ENCODE peak calls at places on chromosome 5, in six cellular contexts. J is smooth muscle cell of the brain vasculature; Y is stimulated activated naive CD4-positive, alpha-beta T cell; Q is NB4; E is non-pigmented ciliary epithelial cell; V is pancreas. R is an unnamed sample.

GRCh38 chr5:135651156-135651555 is 72.4 kb upstream of the CXCL14 start:
- DNase-seq in J (no peak), Y (no peak), Q (no peak), E (no peak), V (no peak), R (no peak)

GRCh38 chr5:137565450-137565849 is 66.3 kb upstream of the SPOCK1 start:
- DNase-seq in J (peak; percentile 13), Y (no peak), Q (no peak), E (no peak), V (no peak), R (no peak)

GRCh38 chr5:39919876-39920275 is 495.1 kb upstream of the DAB2 start:
- DNase-seq in J (no peak), Y (no peak), Q (no peak), E (no peak), V (no peak), R (no peak)

GRCh38 chr5:160333726-160334125 is 21.4 kb upstream of the CCNJL start:
- DNase-seq in J (no peak), Y (no peak), Q (peak; percentile 75), E (no peak), V (no peak), R (no peak)

GRCh38 chr5:5497132-5497748 is 74.8 kb downstream of the ICE1 start:
- DNase-seq in J (no peak), Y (no peak), Q (peak; percentile 61), E (peak; percentile 23), V (peak; percentile 22), R (peak; percentile 67)

GRCh38 chr5:41788800-41789395 is 81.3 kb downstream of the OXCT1 start:
- DNase-seq in J (peak; percentile 56), Y (no peak), Q (no peak), E (peak; percentile 41), V (no peak), R (no peak)

GRCh38 chr5:33738097-33738496 is 153.7 kb downstream of the ADAMTS12 start:
- DNase-seq in J (no peak), Y (no peak), Q (no peak), E (no peak), V (no peak), R (no peak)

GRCh38 chr5:153970496-153970895 is 68.2 kb downstream of the FAM114A2 start:
- DNase-seq in J (no peak), Y (no peak), Q (no peak), E (no peak), V (no peak), R (no peak)

GRCh38 chr5:21058290-21058689 is 1070.3 kb upstream of the CDH18 start:
- DNase-seq in J (no peak), Y (no peak), Q (no peak), E (no peak), V (no peak), R (no peak)

GRCh38 chr5:73278693-73279092 is 105.7 kb downstream of the TMEM174 start:
- DNase-seq in J (no peak), Y (no peak), Q (no peak), E (no peak), V (peak; percentile 70), R (no peak)

GRCh38 chr5:125209650-125210049 is 463.2 kb upstream of the ZNF608 start:
- DNase-seq in J (no peak), Y (no peak), Q (no peak), E (no peak), V (peak; percentile 71), R (no peak)

GRCh38 chr5:170312666-170313065 is 15.1 kb upstream of the LCP2 start:
- DNase-seq in J (no peak), Y (peak; percentile 13), Q (peak; percentile 87), E (peak; percentile 9), V (no peak), R (peak; percentile 93)

GRCh38 chr5:35151151-35151920 is 79.0 kb downstream of the PRLR start:
- DNase-seq in J (no peak), Y (no peak), Q (no peak), E (no peak), V (no peak), R (no peak)

GRCh38 chr5:55173696-55174101 is 722 bp upstream of the CDC20B start:
- DNase-seq in J (no peak), Y (no peak), Q (no peak), E (no peak), V (peak; percentile 24), R (peak; percentile 33)

GRCh38 chr5:115932991-115933390 is 29.3 kb upstream of the LVRN start:
- DNase-seq in J (no peak), Y (no peak), Q (no peak), E (no peak), V (no peak), R (no peak)

GRCh38 chr5:37495210-37495609 is 116.1 kb downstream of the WDR70 start:
- DNase-seq in J (no peak), Y (no peak), Q (peak; percentile 12), E (no peak), V (no peak), R (peak; percentile 40)

GRCh38 chr5:143140492-143141231 is 262.8 kb downstream of the NR3C1 start:
- DNase-seq in J (no peak), Y (no peak), Q (no peak), E (no peak), V (peak; percentile 79), R (no peak)

GRCh38 chr5:100913298-100913697 is 10.2 kb upstream of the ST8SIA4 start:
- DNase-seq in J (no peak), Y (no peak), Q (no peak), E (no peak), V (no peak), R (no peak)

GRCh38 chr5:140672455-140673186 is 755 bp downstream of the DND1 start:
- DNase-seq in J (no peak), Y (no peak), Q (peak; percentile 50), E (no peak), V (peak; percentile 31), R (no peak)

GRCh38 chr5:172820046-172820767 is 13.8 kb upstream of the ERGIC1 start:
- DNase-seq in J (no peak), Y (no peak), Q (no peak), E (no peak), V (no peak), R (no peak)

R was measured in Kasumi-1.